ENCODE peak calls at places on chromosomes 13 and 19, in six cellular contexts. V is cardiac muscle cell, T is neural progenitor cell, Y is epithelial cell of esophagus, L is type B pancreatic cell, K is heart left ventricle. G is an unnamed sample.

GRCh38 chr13:89726690-89727435 is 1620.6 kb upstream of the MIR17HG start:
- DNase-seq in Y (peak; percentile 90), T (no peak), L (no peak), V (peak; percentile 10), K (no peak), G (no peak)

GRCh38 chr19:46410205-46411087 is 2.9 kb downstream of the CCDC8 start:
- DNase-seq in T (no peak), K (no peak), L (no peak), Y (no peak), V (no peak), G (no peak)

GRCh38 chr19:47897857-47898256 is 11.7 kb upstream of the SULT2A1 start:
- DNase-seq in K (no peak), Y (no peak), T (no peak), V (no peak), L (no peak), G (no peak)

GRCh38 chr19:19381007-19381926 is 24.2 kb upstream of the GATAD2A start:
- DNase-seq in Y (no peak), T (no peak), L (no peak), V (no peak), K (no peak), G (no peak)

GRCh38 chr13:110116072-110116487 is 190.9 kb downstream of the COL4A1 start:
- DNase-seq in L (peak; percentile 75), K (peak; percentile 82), Y (peak; percentile 80), V (peak; percentile 90), T (peak; percentile 86), G (no peak)

GRCh38 chr19:19267305-19267704 is 5.8 kb downstream of the TM6SF2 start:
- DNase-seq in V (no peak), L (no peak), Y (no peak), K (no peak), T (no peak), G (no peak)

GRCh38 chr13:39655041-39655568 is 357 bp upstream of the COG6 start:
- DNase-seq in L (no peak), V (no peak), Y (no peak), T (no peak), K (no peak), G (no peak)

GRCh38 chr19:4064551-4065260 is 2.0 kb downstream of the ZBTB7A start:
- DNase-seq in Y (no peak), V (peak; percentile 43), K (peak; percentile 79), T (peak; percentile 65), L (no peak), G (no peak)

GRCh38 chr13:98556968-98557591 is 19.8 kb downstream of the STK24 start:
- DNase-seq in K (no peak), L (no peak), V (no peak), T (no peak), Y (peak; percentile 29), G (no peak)

GRCh38 chr19:56069642-56070041 is 51.5 kb downstream of the ZNF787 start:
- DNase-seq in Y (no peak), T (no peak), L (no peak), K (no peak), V (no peak), G (no peak)

GRCh38 chr19:38093587-38093986 is 130.4 kb downstream of the DPF1 start:
- DNase-seq in Y (no peak), V (no peak), T (no peak), K (no peak), L (no peak), G (no peak)

GRCh38 chr13:34967851-34968562 is 25.9 kb downstream of the NBEA start:
- DNase-seq in T (no peak), Y (peak; percentile 24), K (no peak), L (no peak), V (no peak), G (no peak)

GRCh38 chr19:51651216-51651846 is 4.7 kb upstream of the SIGLEC14 start:
- DNase-seq in Y (no peak), L (no peak), T (no peak), V (peak; percentile 35), K (no peak), G (no peak)

GRCh38 chr13:51158365-51158764 is 47.3 kb upstream of the C13orf42 start:
- DNase-seq in L (no peak), T (no peak), V (no peak), K (no peak), Y (no peak), G (no peak)

GRCh38 chr13:48123827-48124226 is 28.9 kb upstream of the MED4 start:
- DNase-seq in V (no peak), K (no peak), T (no peak), Y (peak; percentile 43), L (no peak), G (no peak)

GRCh38 chr19:38401148-38401547 is 1.7 kb upstream of the FAM98C start:
- DNase-seq in Y (peak; percentile 32), L (no peak), K (no peak), T (no peak), V (peak; percentile 48), G (no peak)

GRCh38 chr19:49200238-49200862 is 42.8 kb downstream of the TRPM4 start:
- DNase-seq in V (no peak), K (no peak), Y (peak; percentile 50), T (no peak), L (no peak), G (no peak)

GRCh38 chr13:113980489-113981064 is 6.7 kb upstream of the C13orf46 start:
- DNase-seq in T (no peak), V (no peak), K (no peak), L (no peak), Y (no peak), G (no peak)

DNA sequence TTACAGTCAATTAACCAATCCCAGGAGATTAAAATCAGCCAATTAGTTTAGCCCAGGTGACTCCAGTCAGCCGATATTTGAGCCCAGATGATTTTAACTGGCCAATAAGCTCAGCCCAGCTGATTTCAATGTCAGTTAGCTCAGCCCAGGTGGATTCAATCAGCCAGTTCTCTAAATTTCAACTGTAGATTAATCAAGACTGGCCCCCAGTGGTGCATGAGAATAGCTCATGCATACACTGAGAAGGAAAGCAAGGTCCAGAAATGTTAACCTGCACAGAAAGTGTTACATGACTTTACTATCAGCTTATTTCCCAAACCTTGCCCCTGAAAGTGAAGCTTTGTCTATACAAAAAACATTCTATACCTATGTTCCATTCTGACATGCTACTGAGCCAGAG is 55.4 kb upstream of the ZNF724 start:
- DNase-seq in K (no peak), T (no peak), Y (no peak), V (no peak), L (no peak), G (no peak)
- TF ChIP-seq CTCF in K (no peak), T (no peak), Y (no peak), V (no peak), L (no peak), G (no peak)

GRCh38 chr13:46797468-46798237 is 692 bp upstream of the ESD start:
- DNase-seq in V (no peak), K (no peak), Y (no peak), L (no peak), T (peak; percentile 6), G (no peak)

GRCh38 chr13:46799139-46799538 is 2.2 kb upstream of the ESD start:
- DNase-seq in L (no peak), Y (no peak), T (no peak), V (no peak), K (no peak), G (no peak)

GRCh38 chr13:46795321-46795720 is 1.6 kb downstream of the ESD start:
- DNase-seq in Y (peak; percentile 61), V (no peak), L (no peak), K (no peak), T (peak; percentile 59), G (no peak)

GRCh38 chr13:46796129-46796514 is 839 bp downstream of the ESD start:
- DNase-seq in T (no peak), L (no peak), K (no peak), Y (no peak), V (no peak), G (no peak)

GRCh38 chr13:46796515-46797467 is at the start of gene ESD:
- DNase-seq in Y (peak; percentile 83), T (peak; percentile 93), K (peak; percentile 95), V (peak; percentile 95), L (peak; percentile 93), G (peak; percentile 79)
- TF ChIP-seq CTCF in Y (no peak), T (no peak), K (no peak), V (no peak), L (no peak), G (no peak)

DNA sequence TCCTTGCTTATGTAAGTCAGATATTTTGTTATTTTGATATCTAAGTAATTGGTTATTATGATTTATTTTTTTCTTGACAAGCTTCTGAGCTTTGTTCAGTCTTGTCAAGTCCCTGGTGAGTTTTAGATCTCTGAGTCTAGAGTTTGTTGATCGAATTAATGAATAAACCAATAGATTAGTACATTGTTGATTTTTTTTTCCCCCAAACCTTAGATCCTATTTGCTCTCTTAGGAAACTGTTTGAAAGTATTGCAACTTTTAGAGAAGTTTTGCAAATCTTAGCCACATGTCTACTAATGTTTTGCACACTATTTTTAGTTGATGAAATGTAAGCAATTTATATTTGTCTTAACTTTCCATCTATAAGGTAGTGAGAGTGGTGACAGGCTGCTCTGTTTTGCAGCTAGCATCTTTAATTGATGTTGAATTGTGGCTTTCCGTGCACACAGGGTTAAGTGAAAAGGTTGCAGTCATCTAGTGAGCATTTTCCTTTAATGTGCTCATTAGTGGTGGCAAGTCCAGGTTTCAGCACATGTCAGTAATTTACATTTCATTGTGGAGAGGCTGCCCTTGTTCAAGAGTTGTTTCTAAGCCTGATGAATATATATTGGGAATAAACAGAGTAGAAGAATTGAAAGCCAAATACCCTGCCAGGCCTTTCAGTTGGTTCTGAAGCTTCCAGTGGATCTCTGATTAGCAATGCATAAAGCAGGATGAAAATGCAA is 86.3 kb downstream of the PCCA start:
- DNase-seq in K (no peak), T (peak; percentile 21), Y (no peak), L (no peak), V (no peak), G (no peak)
- TF ChIP-seq CTCF in K (no peak), T (no peak), Y (no peak), L (no peak), V (no peak), G (no peak)

GRCh38 chr13:85260896-85261295 is 538.3 kb downstream of the SLITRK6 start:
- DNase-seq in V (no peak), Y (no peak), T (no peak), K (no peak), L (no peak), G (no peak)

GRCh38 chr13:85266771-85267170 is 532.4 kb downstream of the SLITRK6 start:
- DNase-seq in Y (no peak), L (no peak), V (no peak), K (no peak), T (peak; percentile 16), G (no peak)

GRCh38 chr13:85265296-85265695 is 533.9 kb downstream of the SLITRK6 start:
- DNase-seq in L (no peak), Y (peak; percentile 45), K (no peak), T (no peak), V (no peak), G (no peak)

GRCh38 chr13:85266331-85266730 is 532.9 kb downstream of the SLITRK6 start:
- DNase-seq in Y (peak; percentile 72), L (no peak), T (no peak), K (no peak), V (no peak), G (no peak)

DNA sequence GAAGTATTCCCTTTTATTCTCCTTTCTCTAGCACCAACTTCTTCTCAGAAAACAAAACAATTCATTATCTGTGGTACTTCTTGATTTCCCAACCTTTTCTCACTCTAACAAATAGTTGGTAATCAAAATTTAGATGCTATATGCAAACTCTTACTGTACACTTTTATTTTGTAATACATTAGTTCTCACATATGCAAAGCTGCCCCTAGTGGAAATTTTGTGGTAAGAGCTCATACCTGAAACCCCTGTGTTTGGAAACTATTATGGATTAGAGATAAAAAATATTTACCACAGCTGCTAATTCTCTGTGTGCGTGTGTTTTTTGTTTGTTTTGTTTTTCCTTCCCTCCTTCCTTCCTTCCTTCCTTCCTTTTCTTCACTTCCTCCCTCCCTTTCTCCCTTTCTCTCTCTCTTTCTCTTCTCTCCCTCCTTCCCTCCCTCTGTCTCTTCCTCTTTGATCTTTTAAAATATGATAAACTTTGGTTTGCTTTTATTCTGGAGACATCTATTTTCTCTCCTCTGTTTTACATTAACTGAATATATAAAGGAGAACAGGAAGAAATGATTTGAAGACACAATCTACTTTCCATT is 537.4 kb downstream of the SLITRK6 start:
- DNase-seq in T (no peak), Y (peak; percentile 49), L (no peak), K (no peak), V (peak; percentile 25), G (no peak)
- TF ChIP-seq CTCF in T (peak; percentile 57), Y (peak; percentile 61), L (peak; percentile 75), K (no peak), V (peak; percentile 65), G (peak; percentile 35)